ENCODE peak calls at places on chromosomes 16 and 17, in five cellular contexts. A, H, I, L and U are unnamed samples.
A peak's percentile ranks its signal among the peaks of the same experiment; 100 is the strongest.

GRCh38 chr16:81437860-81438259 is 6.7 kb upstream of the CMIP start:
- DNase-seq in A (no peak), H (no peak), I (no peak), L (no peak), U (no peak)

GRCh38 chr16:23706439-23706838 is 6.6 kb downstream of the ERN2 start:
- DNase-seq in A (no peak), H (no peak), I (no peak), L (no peak), U (no peak)

GRCh38 chr16:85929259-85929704 is 30.3 kb downstream of the IRF8 start:
- DNase-seq in A (no peak), H (no peak), I (no peak), L (no peak), U (no peak)

GRCh38 chr17:55588858-55589257 is 77.6 kb upstream of the SMIM36 start:
- DNase-seq in A (no peak), H (no peak), I (no peak), L (no peak), U (no peak)

GRCh38 chr17:32350662-32351418 is 883 bp downstream of the ZNF207 start:
- DNase-seq in A (no peak), H (no peak), I (peak; percentile 77), L (peak; percentile 35), U (no peak)

GRCh38 chr16:82082543-82083244 is 47.6 kb downstream of the HSD17B2 start:
- DNase-seq in A (no peak), H (no peak), I (no peak), L (peak; percentile 14), U (no peak)

GRCh38 chr16:54099627-54100026 is 187.0 kb downstream of the IRX3 start:
- DNase-seq in A (no peak), H (no peak), I (no peak), L (no peak), U (no peak)

GRCh38 chr17:28291780-28292330 is 27.1 kb upstream of the TMEM97 start:
- DNase-seq in A (no peak), H (no peak), I (no peak), L (no peak), U (no peak)

GRCh38 chr16:1505073-1505844 is 12.1 kb downstream of the TELO2 start:
- DNase-seq in A (no peak), H (no peak), I (no peak), L (no peak), U (no peak)

GRCh38 chr16:58329147-58329546 is 34.3 kb upstream of the PRSS54 start:
- DNase-seq in A (no peak), H (no peak), I (no peak), L (peak; percentile 26), U (no peak)

GRCh38 chr17:1467898-1468492 is 12.0 kb upstream of the CRK start:
- DNase-seq in A (no peak), H (no peak), I (no peak), L (no peak), U (no peak)

GRCh38 chr16:11155284-11155806 is 100.7 kb downstream of the SOCS1 start:
- DNase-seq in A (no peak), H (no peak), I (no peak), L (no peak), U (no peak)

GRCh38 chr16:86049641-86050040 is 150.7 kb downstream of the IRF8 start:
- DNase-seq in A (no peak), H (no peak), I (no peak), L (no peak), U (no peak)

GRCh38 chr17:33459078-33459940 is 166.2 kb upstream of the ASIC2 start:
- DNase-seq in A (no peak), H (no peak), I (no peak), L (no peak), U (no peak)

GRCh38 chr17:64173646-64174045 is 43.7 kb upstream of the ERN1 start:
- DNase-seq in A (no peak), H (no peak), I (no peak), L (no peak), U (no peak)

GRCh38 chr17:61155590-61156181 is 244.0 kb upstream of the TBX2 start:
- DNase-seq in A (no peak), H (no peak), I (no peak), L (no peak), U (no peak)

GRCh38 chr16:56228476-56228875 is 37.2 kb downstream of the GNAO1 start:
- DNase-seq in A (no peak), H (no peak), I (no peak), L (no peak), U (no peak)

GRCh38 chr16:6081320-6081976 is 983.9 kb upstream of the EEF2KMT start:
- DNase-seq in A (peak; percentile 7), H (no peak), I (no peak), L (no peak), U (no peak)

GRCh38 chr17:62824290-62825135 is 16.4 kb upstream of the MARCHF10 start:
- DNase-seq in A (peak; percentile 66), H (no peak), I (no peak), L (peak; percentile 46), U (no peak)

GRCh38 chr16:28162326-28162877 is 49.4 kb downstream of the XPO6 start:
- DNase-seq in A (no peak), H (no peak), I (no peak), L (no peak), U (no peak)

GRCh38 chr17:8629371-8630226 is 926 bp downstream of the MYH10 start:
- DNase-seq in A (peak; percentile 28), H (peak; percentile 42), I (peak; percentile 66), L (peak; percentile 62), U (no peak)

GRCh38 chr17:40244255-40244654 is 25.2 kb downstream of the WIPF2 start:
- DNase-seq in A (no peak), H (no peak), I (no peak), L (no peak), U (no peak)

GRCh38 chr16:87851601-87852000 is 17.7 kb downstream of the SLC7A5 start:
- DNase-seq in A (no peak), H (no peak), I (no peak), L (peak; percentile 0), U (no peak)